ENCODE peak calls at places on chromosomes 11 and 22, in four cellular contexts. One of them, this sample, is unnamed.

GRCh38 chr11:27357250-27357649 is 5.8 kb downstream of the CCDC34 start:
- DNase-seq in WTC11: no peak
- DNase-seq in HepG2: no peak
- DNase-seq in K562: no peak
- DNase-seq in this sample: no peak

GRCh38 chr11:14454861-14455632 is 44.6 kb downstream of the COPB1 start:
- DNase-seq in WTC11: no peak
- DNase-seq in HepG2: peak
- DNase-seq in K562: peak
- DNase-seq in this sample: peak

GRCh38 chr11:1102996-1103395 is 28.3 kb downstream of the MUC2 start:
- DNase-seq in WTC11: no peak
- DNase-seq in HepG2: no peak
- DNase-seq in K562: no peak
- DNase-seq in this sample: no peak

GRCh38 chr11:1618231-1618630 is 3.7 kb downstream of the KRTAP5-4 start:
- DNase-seq in WTC11: no peak
- DNase-seq in HepG2: no peak
- DNase-seq in K562: no peak
- DNase-seq in this sample: no peak

GRCh38 chr11:120819003-120819402 is 204.9 kb upstream of the TBCEL start:
- DNase-seq in WTC11: no peak
- DNase-seq in HepG2: peak
- DNase-seq in K562: no peak
- DNase-seq in this sample: no peak

GRCh38 chr22:46149493-46149997 is 781 bp upstream of the PPARA start:
- DNase-seq in WTC11: peak
- DNase-seq in HepG2: no peak
- DNase-seq in K562: no peak
- DNase-seq in this sample: no peak

GRCh38 chr11:82906236-82906635 is 4.7 kb downstream of the DDIAS start:
- DNase-seq in WTC11: no peak
- DNase-seq in HepG2: peak
- DNase-seq in K562: no peak
- DNase-seq in this sample: no peak

GRCh38 chr11:111665779-111666178 is 63.5 kb downstream of the SIK2 start:
- DNase-seq in WTC11: peak
- DNase-seq in HepG2: peak
- DNase-seq in K562: peak
- DNase-seq in this sample: peak

GRCh38 chr22:30459206-30460052 is 12.4 kb downstream of the SEC14L3 start:
- DNase-seq in WTC11: peak
- DNase-seq in HepG2: peak
- DNase-seq in K562: no peak
- DNase-seq in this sample: no peak

GRCh38 chr11:71153005-71153395 is 99.4 kb downstream of the SHANK2 start:
- DNase-seq in WTC11: peak
- DNase-seq in HepG2: peak
- DNase-seq in K562: no peak
- DNase-seq in this sample: peak

GRCh38 chr11:94662065-94662779 is 95.1 kb downstream of the PIWIL4 start:
- DNase-seq in WTC11: no peak
- DNase-seq in HepG2: no peak
- DNase-seq in K562: no peak
- DNase-seq in this sample: no peak

GRCh38 chr11:776459-777287 is 614 bp downstream of the GATD1 start:
- DNase-seq in WTC11: peak
- DNase-seq in HepG2: no peak
- DNase-seq in K562: peak
- DNase-seq in this sample: peak

GRCh38 chr11:45025716-45026492 is 75.2 kb upstream of the TP53I11 start:
- DNase-seq in WTC11: no peak
- DNase-seq in HepG2: peak
- DNase-seq in K562: no peak
- DNase-seq in this sample: no peak

GRCh38 chr11:119832536-119832935 is 103.5 kb upstream of the NECTIN1 start:
- DNase-seq in WTC11: no peak
- DNase-seq in HepG2: peak
- DNase-seq in K562: no peak
- DNase-seq in this sample: no peak

GRCh38 chr11:78050964-78051831 is 12.5 kb upstream of the THRSP start:
- DNase-seq in WTC11: peak
- DNase-seq in HepG2: peak
- DNase-seq in K562: peak
- DNase-seq in this sample: no peak

GRCh38 chr11:86747801-86748200 is 52.5 kb upstream of the PRSS23 start:
- DNase-seq in WTC11: no peak
- DNase-seq in HepG2: no peak
- DNase-seq in K562: no peak
- DNase-seq in this sample: no peak

GRCh38 chr22:40491990-40492631 is 121.7 kb downstream of the SGSM3 start:
- DNase-seq in WTC11: no peak
- DNase-seq in HepG2: no peak
- DNase-seq in K562: no peak
- DNase-seq in this sample: no peak

GRCh38 chr11:83410605-83411565 is 124.7 kb upstream of the CCDC90B start:
- DNase-seq in WTC11: no peak
- DNase-seq in HepG2: no peak
- DNase-seq in K562: no peak
- DNase-seq in this sample: no peak

GRCh38 chr22:37186228-37186996 is 1.6 kb downstream of the C1QTNF6 start:
- DNase-seq in WTC11: no peak
- DNase-seq in HepG2: peak
- DNase-seq in K562: peak
- DNase-seq in this sample: peak

GRCh38 chr11:93169950-93170561 is 27.7 kb downstream of the SLC36A4 start:
- DNase-seq in WTC11: no peak
- DNase-seq in HepG2: peak
- DNase-seq in K562: no peak
- DNase-seq in this sample: no peak

GRCh38 chr22:17281026-17281809 is 62.0 kb upstream of the ADA2 start:
- DNase-seq in WTC11: no peak
- DNase-seq in HepG2: no peak
- DNase-seq in K562: no peak
- DNase-seq in this sample: no peak

GRCh38 chr22:31680764-31681624 is 19.0 kb upstream of the PISD start:
- DNase-seq in WTC11: no peak
- DNase-seq in HepG2: no peak
- DNase-seq in K562: no peak
- DNase-seq in this sample: no peak
- TF ChIP-seq ELF4 in WTC11: no peak
- TF ChIP-seq ELF4 in HepG2: no peak
- TF ChIP-seq ELF4 in K562: no peak
- TF ChIP-seq ELF4 in this sample: no peak

DNA sequence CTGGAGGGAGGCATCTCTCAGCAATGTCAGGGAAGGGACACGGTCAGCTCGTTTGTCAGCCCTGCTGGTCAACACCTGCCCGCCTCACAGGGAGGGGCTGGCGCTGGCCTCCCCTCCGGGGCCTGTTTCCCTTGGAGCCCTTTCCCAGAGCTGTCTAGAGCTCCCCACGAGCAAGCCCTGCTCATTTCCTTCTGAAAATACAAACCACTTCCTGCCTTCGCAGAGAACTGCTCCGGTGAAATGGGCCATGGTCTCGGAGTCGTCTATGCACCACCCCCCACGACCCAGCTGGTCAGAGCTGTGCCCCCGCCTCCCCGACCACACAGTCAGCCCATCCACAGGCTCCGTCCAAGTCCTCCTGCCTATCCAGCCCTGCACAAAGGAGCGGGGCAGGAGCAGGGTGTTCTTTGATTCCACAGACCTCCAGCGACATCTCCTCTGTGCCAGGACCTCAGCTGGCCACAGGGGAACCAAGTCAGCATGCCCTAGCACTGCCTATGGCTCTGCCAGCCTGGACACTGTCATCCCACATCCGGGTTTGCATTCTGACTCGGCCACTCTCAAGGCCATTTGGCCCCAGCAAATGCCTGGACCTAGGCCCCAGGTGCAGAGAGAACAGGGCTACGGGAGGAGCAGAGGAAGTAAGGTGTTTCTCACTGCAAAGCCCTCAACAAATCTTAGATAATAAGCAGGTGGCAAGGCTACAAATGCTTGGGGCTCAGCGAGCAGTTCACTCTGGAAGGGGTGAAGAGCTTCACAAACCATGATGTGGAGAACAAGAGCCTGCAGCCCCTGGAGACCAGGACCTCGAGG is 82.1 kb upstream of the WNT11 start:
- DNase-seq in WTC11: no peak
- DNase-seq in HepG2: no peak
- DNase-seq in K562: no peak
- DNase-seq in this sample: no peak
- TF ChIP-seq ELF4 in WTC11: no peak
- TF ChIP-seq ELF4 in HepG2: no peak
- TF ChIP-seq ELF4 in K562: no peak
- TF ChIP-seq ELF4 in this sample: no peak

DNA sequence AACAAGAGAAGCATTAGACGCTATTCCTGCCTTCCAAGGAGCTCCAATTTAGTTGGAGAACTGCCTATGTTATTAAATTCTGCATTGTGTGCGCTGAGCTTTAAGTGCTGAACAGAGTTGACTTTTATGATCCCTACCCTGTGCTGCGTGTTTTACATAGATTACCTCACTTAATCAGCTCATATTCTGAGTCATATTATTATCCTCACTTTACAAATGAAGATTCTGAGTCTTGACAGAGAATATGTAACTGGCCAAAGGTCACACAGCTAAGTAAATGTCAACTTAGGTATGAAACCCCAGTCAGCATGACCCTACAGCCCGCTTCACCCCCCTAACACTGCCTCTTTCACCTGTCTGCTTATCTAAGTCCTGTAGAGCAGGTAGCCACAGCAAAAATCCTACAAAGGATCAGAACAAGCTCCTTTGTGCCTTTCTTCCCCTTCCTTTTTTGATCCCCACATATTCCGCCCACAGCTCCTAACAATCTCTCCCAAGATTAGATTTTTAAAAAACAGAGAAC is 19.8 kb upstream of the TMPRSS5 start:
- DNase-seq in WTC11: no peak
- DNase-seq in HepG2: peak
- DNase-seq in K562: no peak
- DNase-seq in this sample: no peak
- TF ChIP-seq ELF4 in WTC11: no peak
- TF ChIP-seq ELF4 in HepG2: no peak
- TF ChIP-seq ELF4 in K562: no peak
- TF ChIP-seq ELF4 in this sample: no peak

DNA sequence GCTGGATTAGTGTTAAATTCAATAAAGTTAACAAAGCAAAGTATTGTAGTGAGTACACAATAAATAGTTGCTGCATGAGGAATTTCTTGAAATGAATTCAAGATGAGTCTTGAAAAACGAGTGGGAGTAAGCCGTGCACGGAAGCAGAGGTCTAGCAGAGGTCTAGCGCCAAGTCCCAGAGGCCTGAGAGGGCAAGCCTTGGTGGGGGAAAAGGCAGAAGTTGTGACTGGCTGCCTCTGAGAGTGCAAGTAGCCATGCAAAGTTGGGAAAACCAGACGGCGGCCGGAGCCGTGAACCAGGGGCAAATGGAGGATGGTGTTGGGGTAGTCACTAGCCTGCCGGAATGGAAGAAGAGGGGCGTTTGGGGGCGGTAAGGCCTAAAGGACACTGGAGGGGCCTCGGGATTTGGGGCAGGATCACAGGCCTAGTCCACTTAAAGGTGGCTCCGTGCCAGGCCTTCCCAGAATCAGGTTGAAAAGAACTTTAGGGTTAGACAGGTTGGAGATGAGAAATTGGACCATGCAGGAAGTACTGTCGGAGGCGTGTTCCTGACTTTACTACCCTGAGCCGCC is 379 bp upstream of the SLC3A2 start:
- DNase-seq in WTC11: no peak
- DNase-seq in HepG2: no peak
- DNase-seq in K562: no peak
- DNase-seq in this sample: no peak
- TF ChIP-seq ELF4 in WTC11: no peak
- TF ChIP-seq ELF4 in HepG2: peak
- TF ChIP-seq ELF4 in K562: no peak
- TF ChIP-seq ELF4 in this sample: no peak